ENCODE peak calls at places on chromosomes 3 and 15, in seven cellular contexts. One of them, this sample, is unnamed.

GRCh38 chr15:78822514-78822913 is 11.2 kb upstream of the ADAMTS7 start:
- DNase-seq in HCEC 1CT: no peak
- DNase-seq in GM10248: no peak
- DNase-seq in Right ventricle myocardium superior: no peak
- DNase-seq in T-helper 2 cell: no peak
- DNase-seq in NCI-H460: no peak
- DNase-seq in AG10803: peak
- DNase-seq in this sample: no peak

GRCh38 chr3:165181556-165181955 is 14.6 kb downstream of the SLITRK3 start:
- DNase-seq in HCEC 1CT: no peak
- DNase-seq in GM10248: no peak
- DNase-seq in Right ventricle myocardium superior: no peak
- DNase-seq in T-helper 2 cell: no peak
- DNase-seq in NCI-H460: no peak
- DNase-seq in AG10803: no peak
- DNase-seq in this sample: no peak

GRCh38 chr3:164179110-164179774 is 899.1 kb downstream of the SI start:
- DNase-seq in HCEC 1CT: no peak
- DNase-seq in GM10248: no peak
- DNase-seq in Right ventricle myocardium superior: no peak
- DNase-seq in T-helper 2 cell: no peak
- DNase-seq in NCI-H460: no peak
- DNase-seq in AG10803: no peak
- DNase-seq in this sample: no peak

GRCh38 chr3:29176501-29176900 is 104.4 kb upstream of the RBMS3 start:
- DNase-seq in HCEC 1CT: no peak
- DNase-seq in GM10248: no peak
- DNase-seq in Right ventricle myocardium superior: no peak
- DNase-seq in T-helper 2 cell: no peak
- DNase-seq in NCI-H460: no peak
- DNase-seq in AG10803: no peak
- DNase-seq in this sample: peak

GRCh38 chr3:39668420-39668819 is 141.0 kb upstream of the MYRIP start:
- DNase-seq in HCEC 1CT: peak
- DNase-seq in GM10248: peak
- DNase-seq in Right ventricle myocardium superior: no peak
- DNase-seq in T-helper 2 cell: no peak
- DNase-seq in NCI-H460: peak
- DNase-seq in AG10803: peak
- DNase-seq in this sample: peak

GRCh38 chr15:101128191-101128590 is 123.7 kb downstream of the CHSY1 start:
- DNase-seq in HCEC 1CT: peak
- DNase-seq in GM10248: no peak
- DNase-seq in Right ventricle myocardium superior: no peak
- DNase-seq in T-helper 2 cell: no peak
- DNase-seq in NCI-H460: no peak
- DNase-seq in AG10803: peak
- DNase-seq in this sample: peak

GRCh38 chr3:45927881-45928280 is 15.4 kb upstream of the CXCR6 start:
- DNase-seq in HCEC 1CT: peak
- DNase-seq in GM10248: no peak
- DNase-seq in Right ventricle myocardium superior: no peak
- DNase-seq in T-helper 2 cell: no peak
- DNase-seq in NCI-H460: no peak
- DNase-seq in AG10803: peak
- DNase-seq in this sample: peak

GRCh38 chr3:123432832-123433523 is 15.9 kb downstream of the ADCY5 start:
- DNase-seq in HCEC 1CT: no peak
- DNase-seq in GM10248: no peak
- DNase-seq in Right ventricle myocardium superior: no peak
- DNase-seq in T-helper 2 cell: no peak
- DNase-seq in NCI-H460: no peak
- DNase-seq in AG10803: no peak
- DNase-seq in this sample: no peak

GRCh38 chr3:159751754-159752153 is 236.9 kb upstream of the IL12A start:
- DNase-seq in HCEC 1CT: peak
- DNase-seq in GM10248: no peak
- DNase-seq in Right ventricle myocardium superior: no peak
- DNase-seq in T-helper 2 cell: no peak
- DNase-seq in NCI-H460: no peak
- DNase-seq in AG10803: no peak
- DNase-seq in this sample: peak

GRCh38 chr3:176951586-176952292 is 245.5 kb downstream of the TBL1XR1 start:
- DNase-seq in HCEC 1CT: peak
- DNase-seq in GM10248: no peak
- DNase-seq in Right ventricle myocardium superior: no peak
- DNase-seq in T-helper 2 cell: no peak
- DNase-seq in NCI-H460: no peak
- DNase-seq in AG10803: peak
- DNase-seq in this sample: no peak

GRCh38 chr3:46566040-46566631 is at the start of gene LRRC2:
- DNase-seq in HCEC 1CT: peak
- DNase-seq in GM10248: no peak
- DNase-seq in Right ventricle myocardium superior: peak
- DNase-seq in T-helper 2 cell: no peak
- DNase-seq in NCI-H460: no peak
- DNase-seq in AG10803: peak
- DNase-seq in this sample: peak

GRCh38 chr3:115040673-115041286 is 106.3 kb downstream of the ZBTB20 start:
- DNase-seq in HCEC 1CT: peak
- DNase-seq in GM10248: peak
- DNase-seq in Right ventricle myocardium superior: no peak
- DNase-seq in T-helper 2 cell: peak
- DNase-seq in NCI-H460: peak
- DNase-seq in AG10803: peak
- DNase-seq in this sample: peak

GRCh38 chr15:41494190-41494921 is 682 bp downstream of the ITPKA start:
- DNase-seq in HCEC 1CT: no peak
- DNase-seq in GM10248: peak
- DNase-seq in Right ventricle myocardium superior: no peak
- DNase-seq in T-helper 2 cell: no peak
- DNase-seq in NCI-H460: no peak
- DNase-seq in AG10803: no peak
- DNase-seq in this sample: no peak

GRCh38 chr15:35181538-35181937 is 96.4 kb upstream of the NANOGP8 start:
- DNase-seq in HCEC 1CT: peak
- DNase-seq in GM10248: no peak
- DNase-seq in Right ventricle myocardium superior: no peak
- DNase-seq in T-helper 2 cell: no peak
- DNase-seq in NCI-H460: no peak
- DNase-seq in AG10803: peak
- DNase-seq in this sample: no peak

GRCh38 chr15:43514241-43515057 is 3.0 kb upstream of the MAP1A start:
- DNase-seq in HCEC 1CT: no peak
- DNase-seq in GM10248: no peak
- DNase-seq in Right ventricle myocardium superior: peak
- DNase-seq in T-helper 2 cell: peak
- DNase-seq in NCI-H460: no peak
- DNase-seq in AG10803: peak
- DNase-seq in this sample: peak

GRCh38 chr15:96417760-96418130 is 87.2 kb downstream of the NR2F2 start:
- DNase-seq in HCEC 1CT: no peak
- DNase-seq in GM10248: no peak
- DNase-seq in Right ventricle myocardium superior: no peak
- DNase-seq in T-helper 2 cell: no peak
- DNase-seq in NCI-H460: no peak
- DNase-seq in AG10803: no peak
- DNase-seq in this sample: no peak

GRCh38 chr3:13519392-13519791 is 29.5 kb upstream of the FBLN2 start:
- DNase-seq in HCEC 1CT: no peak
- DNase-seq in GM10248: no peak
- DNase-seq in Right ventricle myocardium superior: peak
- DNase-seq in T-helper 2 cell: no peak
- DNase-seq in NCI-H460: no peak
- DNase-seq in AG10803: no peak
- DNase-seq in this sample: no peak

GRCh38 chr3:76991165-76991564 is 48.7 kb upstream of the ROBO2 start:
- DNase-seq in HCEC 1CT: peak
- DNase-seq in GM10248: no peak
- DNase-seq in Right ventricle myocardium superior: no peak
- DNase-seq in T-helper 2 cell: no peak
- DNase-seq in NCI-H460: no peak
- DNase-seq in AG10803: no peak
- DNase-seq in this sample: no peak

GRCh38 chr15:63501256-63502089 is 2.9 kb upstream of the USP3 start:
- DNase-seq in HCEC 1CT: peak
- DNase-seq in GM10248: no peak
- DNase-seq in Right ventricle myocardium superior: peak
- DNase-seq in T-helper 2 cell: no peak
- DNase-seq in NCI-H460: no peak
- DNase-seq in AG10803: peak
- DNase-seq in this sample: peak

GRCh38 chr3:163056874-163057497 is 1560.4 kb downstream of the OTOL1 start:
- DNase-seq in HCEC 1CT: peak
- DNase-seq in GM10248: peak
- DNase-seq in Right ventricle myocardium superior: no peak
- DNase-seq in T-helper 2 cell: no peak
- DNase-seq in NCI-H460: peak
- DNase-seq in AG10803: peak
- DNase-seq in this sample: peak

GRCh38 chr15:33098082-33099058 is 96.1 kb downstream of the FMN1 start:
- DNase-seq in HCEC 1CT: peak
- DNase-seq in GM10248: no peak
- DNase-seq in Right ventricle myocardium superior: no peak
- DNase-seq in T-helper 2 cell: no peak
- DNase-seq in NCI-H460: no peak
- DNase-seq in AG10803: peak
- DNase-seq in this sample: peak

GRCh38 chr3:53236112-53236841 is 19.5 kb downstream of the TKT start:
- DNase-seq in HCEC 1CT: peak
- DNase-seq in GM10248: no peak
- DNase-seq in Right ventricle myocardium superior: peak
- DNase-seq in T-helper 2 cell: no peak
- DNase-seq in NCI-H460: peak
- DNase-seq in AG10803: peak
- DNase-seq in this sample: peak

GRCh38 chr3:72664576-72664975 is 183.7 kb downstream of the SHQ1 start:
- DNase-seq in HCEC 1CT: no peak
- DNase-seq in GM10248: no peak
- DNase-seq in Right ventricle myocardium superior: no peak
- DNase-seq in T-helper 2 cell: no peak
- DNase-seq in NCI-H460: no peak
- DNase-seq in AG10803: peak
- DNase-seq in this sample: no peak

GRCh38 chr3:143348486-143349327 is 229.1 kb downstream of the CHST2 start:
- DNase-seq in HCEC 1CT: no peak
- DNase-seq in GM10248: peak
- DNase-seq in Right ventricle myocardium superior: no peak
- DNase-seq in T-helper 2 cell: no peak
- DNase-seq in NCI-H460: no peak
- DNase-seq in AG10803: no peak
- DNase-seq in this sample: no peak

GRCh38 chr3:11096266-11097135 is 57.8 kb upstream of the HRH1 start:
- DNase-seq in HCEC 1CT: peak
- DNase-seq in GM10248: peak
- DNase-seq in Right ventricle myocardium superior: peak
- DNase-seq in T-helper 2 cell: no peak
- DNase-seq in NCI-H460: peak
- DNase-seq in AG10803: peak
- DNase-seq in this sample: peak

GRCh38 chr3:142165194-142165593 is 15.8 kb upstream of the TFDP2 start:
- DNase-seq in HCEC 1CT: peak
- DNase-seq in GM10248: no peak
- DNase-seq in Right ventricle myocardium superior: no peak
- DNase-seq in T-helper 2 cell: no peak
- DNase-seq in NCI-H460: no peak
- DNase-seq in AG10803: no peak
- DNase-seq in this sample: no peak

GRCh38 chr15:52181938-52182780 is 9.0 kb downstream of the GNB5 start:
- DNase-seq in HCEC 1CT: no peak
- DNase-seq in GM10248: no peak
- DNase-seq in Right ventricle myocardium superior: no peak
- DNase-seq in T-helper 2 cell: no peak
- DNase-seq in NCI-H460: no peak
- DNase-seq in AG10803: no peak
- DNase-seq in this sample: no peak

GRCh38 chr15:69341356-69341755 is 42.6 kb downstream of the PAQR5 start:
- DNase-seq in HCEC 1CT: peak
- DNase-seq in GM10248: no peak
- DNase-seq in Right ventricle myocardium superior: no peak
- DNase-seq in T-helper 2 cell: no peak
- DNase-seq in NCI-H460: no peak
- DNase-seq in AG10803: no peak
- DNase-seq in this sample: no peak

GRCh38 chr3:70078778-70079177 is 79.2 kb downstream of the SAMMSON start:
- DNase-seq in HCEC 1CT: no peak
- DNase-seq in GM10248: no peak
- DNase-seq in Right ventricle myocardium superior: no peak
- DNase-seq in T-helper 2 cell: no peak
- DNase-seq in NCI-H460: no peak
- DNase-seq in AG10803: no peak
- DNase-seq in this sample: no peak

GRCh38 chr3:152043620-152044019 is 170.2 kb downstream of the SUCNR1 start:
- DNase-seq in HCEC 1CT: no peak
- DNase-seq in GM10248: no peak
- DNase-seq in Right ventricle myocardium superior: no peak
- DNase-seq in T-helper 2 cell: no peak
- DNase-seq in NCI-H460: no peak
- DNase-seq in AG10803: peak
- DNase-seq in this sample: no peak

GRCh38 chr3:156445117-156445968 is 109.6 kb downstream of the SSR3 start:
- DNase-seq in HCEC 1CT: no peak
- DNase-seq in GM10248: no peak
- DNase-seq in Right ventricle myocardium superior: no peak
- DNase-seq in T-helper 2 cell: no peak
- DNase-seq in NCI-H460: no peak
- DNase-seq in AG10803: peak
- DNase-seq in this sample: peak